ENCODE peak calls at places on chromosomes 13 and 19, in nine cellular contexts. One of them, this sample, is unnamed.

GRCh38 chr19:3358919-3359849 is 7.2 kb upstream of the NFIC start:
- DNase-seq in HL-60: no peak
- DNase-seq in activated T-cell treated with anti-CD3 and anti-CD28 coated beads, Interleukin-2, amount 50 U/mL, for 24 hours: peak; percentile 80
- DNase-seq in head of caudate nucleus: peak; percentile 64
- DNase-seq in K562: peak; percentile 96
- DNase-seq in activated CD4-positive, CD25-positive, alpha-beta regulatory T cell treated with anti-CD3 and anti-CD28 coated beads, Interleukin-2, amount 50 U/mL, for 16 hours: peak; percentile 39
- DNase-seq in caudate nucleus: peak; percentile 50
- DNase-seq in brain microvascular endothelial cell: no peak
- DNase-seq in putamen: peak; percentile 78
- DNase-seq in this sample: no peak

GRCh38 chr13:44141725-44142539 is 231.7 kb upstream of the SERP2 start:
- DNase-seq in activated T-cell treated with anti-CD3 and anti-CD28 coated beads, Interleukin-2, amount 50 U/mL, for 24 hours: peak; percentile 99
- DNase-seq in HL-60: peak; percentile 82
- DNase-seq in K562: peak; percentile 99
- DNase-seq in putamen: peak; percentile 97
- DNase-seq in head of caudate nucleus: peak; percentile 99
- DNase-seq in caudate nucleus: peak; percentile 98
- DNase-seq in activated CD4-positive, CD25-positive, alpha-beta regulatory T cell treated with anti-CD3 and anti-CD28 coated beads, Interleukin-2, amount 50 U/mL, for 16 hours: peak; percentile 83
- DNase-seq in brain microvascular endothelial cell: peak; percentile 93
- DNase-seq in this sample: peak; percentile 98

GRCh38 chr19:39941615-39942507 is 7.4 kb upstream of the FCGBP start:
- DNase-seq in activated CD4-positive, CD25-positive, alpha-beta regulatory T cell treated with anti-CD3 and anti-CD28 coated beads, Interleukin-2, amount 50 U/mL, for 16 hours: peak; percentile 32
- DNase-seq in HL-60: no peak
- DNase-seq in activated T-cell treated with anti-CD3 and anti-CD28 coated beads, Interleukin-2, amount 50 U/mL, for 24 hours: no peak
- DNase-seq in caudate nucleus: no peak
- DNase-seq in K562: no peak
- DNase-seq in putamen: peak; percentile 25
- DNase-seq in head of caudate nucleus: no peak
- DNase-seq in brain microvascular endothelial cell: peak; percentile 52
- DNase-seq in this sample: no peak

GRCh38 chr13:29143864-29144263 is 323.7 kb downstream of the MTUS2 start:
- DNase-seq in caudate nucleus: no peak
- DNase-seq in head of caudate nucleus: no peak
- DNase-seq in HL-60: no peak
- DNase-seq in putamen: no peak
- DNase-seq in activated CD4-positive, CD25-positive, alpha-beta regulatory T cell treated with anti-CD3 and anti-CD28 coated beads, Interleukin-2, amount 50 U/mL, for 16 hours: no peak
- DNase-seq in brain microvascular endothelial cell: no peak
- DNase-seq in activated T-cell treated with anti-CD3 and anti-CD28 coated beads, Interleukin-2, amount 50 U/mL, for 24 hours: no peak
- DNase-seq in K562: no peak
- DNase-seq in this sample: no peak

GRCh38 chr13:29925457-29925856 is 75.0 kb upstream of the UBL3 start:
- DNase-seq in K562: no peak
- DNase-seq in brain microvascular endothelial cell: peak; percentile 83
- DNase-seq in activated CD4-positive, CD25-positive, alpha-beta regulatory T cell treated with anti-CD3 and anti-CD28 coated beads, Interleukin-2, amount 50 U/mL, for 16 hours: no peak
- DNase-seq in activated T-cell treated with anti-CD3 and anti-CD28 coated beads, Interleukin-2, amount 50 U/mL, for 24 hours: no peak
- DNase-seq in head of caudate nucleus: no peak
- DNase-seq in caudate nucleus: no peak
- DNase-seq in HL-60: peak; percentile 71
- DNase-seq in putamen: no peak
- DNase-seq in this sample: peak; percentile 95

GRCh38 chr19:45069056-45069455 is 7.2 kb downstream of the ZNF296 start:
- DNase-seq in activated T-cell treated with anti-CD3 and anti-CD28 coated beads, Interleukin-2, amount 50 U/mL, for 24 hours: no peak
- DNase-seq in HL-60: no peak
- DNase-seq in K562: no peak
- DNase-seq in brain microvascular endothelial cell: no peak
- DNase-seq in putamen: no peak
- DNase-seq in head of caudate nucleus: no peak
- DNase-seq in caudate nucleus: no peak
- DNase-seq in activated CD4-positive, CD25-positive, alpha-beta regulatory T cell treated with anti-CD3 and anti-CD28 coated beads, Interleukin-2, amount 50 U/mL, for 16 hours: no peak
- DNase-seq in this sample: no peak

GRCh38 chr19:16070366-16070990 is 5.8 kb upstream of the TPM4 start:
- DNase-seq in HL-60: peak; percentile 84
- DNase-seq in head of caudate nucleus: no peak
- DNase-seq in activated T-cell treated with anti-CD3 and anti-CD28 coated beads, Interleukin-2, amount 50 U/mL, for 24 hours: peak; percentile 82
- DNase-seq in brain microvascular endothelial cell: no peak
- DNase-seq in activated CD4-positive, CD25-positive, alpha-beta regulatory T cell treated with anti-CD3 and anti-CD28 coated beads, Interleukin-2, amount 50 U/mL, for 16 hours: peak; percentile 79
- DNase-seq in putamen: no peak
- DNase-seq in K562: peak; percentile 57
- DNase-seq in caudate nucleus: no peak
- DNase-seq in this sample: peak; percentile 63

GRCh38 chr19:35247526-35248309 is 1.1 kb upstream of the LSR start:
- DNase-seq in head of caudate nucleus: no peak
- DNase-seq in putamen: no peak
- DNase-seq in caudate nucleus: no peak
- DNase-seq in brain microvascular endothelial cell: no peak
- DNase-seq in activated CD4-positive, CD25-positive, alpha-beta regulatory T cell treated with anti-CD3 and anti-CD28 coated beads, Interleukin-2, amount 50 U/mL, for 16 hours: no peak
- DNase-seq in K562: peak; percentile 81
- DNase-seq in activated T-cell treated with anti-CD3 and anti-CD28 coated beads, Interleukin-2, amount 50 U/mL, for 24 hours: peak; percentile 69
- DNase-seq in HL-60: no peak
- DNase-seq in this sample: peak; percentile 59

GRCh38 chr19:18496980-18497256 is 25.0 kb downstream of the ELL start:
- DNase-seq in activated T-cell treated with anti-CD3 and anti-CD28 coated beads, Interleukin-2, amount 50 U/mL, for 24 hours: no peak
- DNase-seq in caudate nucleus: no peak
- DNase-seq in head of caudate nucleus: no peak
- DNase-seq in putamen: no peak
- DNase-seq in HL-60: no peak
- DNase-seq in activated CD4-positive, CD25-positive, alpha-beta regulatory T cell treated with anti-CD3 and anti-CD28 coated beads, Interleukin-2, amount 50 U/mL, for 16 hours: no peak
- DNase-seq in K562: no peak
- DNase-seq in brain microvascular endothelial cell: no peak
- DNase-seq in this sample: no peak

GRCh38 chr13:108700421-108701170 is 71.2 kb downstream of the MYO16 start:
- DNase-seq in caudate nucleus: no peak
- DNase-seq in K562: no peak
- DNase-seq in brain microvascular endothelial cell: peak; percentile 58
- DNase-seq in putamen: no peak
- DNase-seq in head of caudate nucleus: no peak
- DNase-seq in HL-60: no peak
- DNase-seq in activated CD4-positive, CD25-positive, alpha-beta regulatory T cell treated with anti-CD3 and anti-CD28 coated beads, Interleukin-2, amount 50 U/mL, for 16 hours: no peak
- DNase-seq in activated T-cell treated with anti-CD3 and anti-CD28 coated beads, Interleukin-2, amount 50 U/mL, for 24 hours: no peak
- DNase-seq in this sample: no peak

GRCh38 chr13:66994097-66994496 is 236.0 kb downstream of the PCDH9 start:
- DNase-seq in putamen: peak; percentile 93
- DNase-seq in K562: peak; percentile 24
- DNase-seq in activated CD4-positive, CD25-positive, alpha-beta regulatory T cell treated with anti-CD3 and anti-CD28 coated beads, Interleukin-2, amount 50 U/mL, for 16 hours: no peak
- DNase-seq in caudate nucleus: peak; percentile 75
- DNase-seq in head of caudate nucleus: peak; percentile 83
- DNase-seq in HL-60: no peak
- DNase-seq in brain microvascular endothelial cell: peak; percentile 61
- DNase-seq in activated T-cell treated with anti-CD3 and anti-CD28 coated beads, Interleukin-2, amount 50 U/mL, for 24 hours: no peak
- DNase-seq in this sample: peak; percentile 76

GRCh38 chr13:110289661-110290060 is 17.3 kb downstream of the COL4A1 start:
- DNase-seq in activated CD4-positive, CD25-positive, alpha-beta regulatory T cell treated with anti-CD3 and anti-CD28 coated beads, Interleukin-2, amount 50 U/mL, for 16 hours: no peak
- DNase-seq in activated T-cell treated with anti-CD3 and anti-CD28 coated beads, Interleukin-2, amount 50 U/mL, for 24 hours: no peak
- DNase-seq in brain microvascular endothelial cell: no peak
- DNase-seq in head of caudate nucleus: no peak
- DNase-seq in HL-60: no peak
- DNase-seq in putamen: no peak
- DNase-seq in caudate nucleus: no peak
- DNase-seq in K562: no peak
- DNase-seq in this sample: no peak

GRCh38 chr19:39341122-39341719 is 1.0 kb upstream of the SAMD4B start:
- DNase-seq in HL-60: peak; percentile 31
- DNase-seq in brain microvascular endothelial cell: no peak
- DNase-seq in head of caudate nucleus: no peak
- DNase-seq in putamen: no peak
- DNase-seq in activated T-cell treated with anti-CD3 and anti-CD28 coated beads, Interleukin-2, amount 50 U/mL, for 24 hours: no peak
- DNase-seq in activated CD4-positive, CD25-positive, alpha-beta regulatory T cell treated with anti-CD3 and anti-CD28 coated beads, Interleukin-2, amount 50 U/mL, for 16 hours: peak; percentile 11
- DNase-seq in caudate nucleus: peak; percentile 62
- DNase-seq in K562: peak; percentile 47
- DNase-seq in this sample: no peak

This sample was measured in right atrium auricular region.